ENCODE peak calls at places on chromosome 20, in nine cellular contexts. T is mammary epithelial cell; H is CD8-positive, alpha-beta T cell; Q is prostate gland; G is brain microvascular endothelial cell; Z is heart right ventricle; S is HL-60; E is HCT116; W is foreskin fibroblast. Y is an unnamed sample.

GRCh38 chr20:46108435-46108841 is 9.7 kb upstream of the CD40 start:
- DNase-seq in T (no peak), H (no peak), Q (no peak), G (no peak), Z (no peak), S (no peak), E (no peak), W (no peak), Y (no peak)

GRCh38 chr20:50196896-50197295 is 6.3 kb downstream of the CEBPB start:
- DNase-seq in T (no peak), H (no peak), Q (no peak), G (no peak), Z (no peak), S (no peak), E (no peak), W (no peak), Y (no peak)

GRCh38 chr20:50107086-50107645 is 5.8 kb downstream of the UBE2V1 start:
- DNase-seq in T (no peak), H (no peak), Q (no peak), G (no peak), Z (no peak), S (no peak), E (no peak), W (no peak), Y (no peak)

GRCh38 chr20:57545927-57546662 is 14.8 kb upstream of the PCK1 start:
- DNase-seq in T (peak), H (no peak), Q (no peak), G (no peak), Z (no peak), S (no peak), E (no peak), W (no peak), Y (no peak)

GRCh38 chr20:23963941-23964340 is 24.6 kb downstream of the GGTLC1 start:
- DNase-seq in T (no peak), H (no peak), Q (no peak), G (no peak), Z (no peak), S (no peak), E (no peak), W (no peak), Y (no peak)

GRCh38 chr20:2164966-2165365 is 63.3 kb downstream of the STK35 start:
- DNase-seq in T (no peak), H (no peak), Q (no peak), G (no peak), Z (no peak), S (no peak), E (no peak), W (no peak), Y (no peak)

GRCh38 chr20:19497064-19497463 is 261.0 kb upstream of the RIN2 start:
- DNase-seq in T (no peak), H (no peak), Q (no peak), G (peak), Z (no peak), S (no peak), E (no peak), W (peak), Y (peak)

GRCh38 chr20:14986026-14986655 is 648.7 kb upstream of the FLRT3 start:
- DNase-seq in T (peak), H (no peak), Q (peak), G (no peak), Z (no peak), S (no peak), E (no peak), W (no peak), Y (no peak)

GRCh38 chr20:49230021-49230420 is 10.8 kb downstream of the DDX27 start:
- DNase-seq in T (no peak), H (no peak), Q (no peak), G (no peak), Z (no peak), S (no peak), E (no peak), W (no peak), Y (no peak)

GRCh38 chr20:45969712-45970634 is 2.0 kb downstream of the ZNF335 start:
- DNase-seq in T (peak), H (no peak), Q (peak), G (peak), Z (no peak), S (no peak), E (peak), W (peak), Y (peak)

GRCh38 chr20:23362392-23363256 is 642 bp downstream of the GZF1 start:
- DNase-seq in T (peak), H (peak), Q (peak), G (peak), Z (peak), S (no peak), E (no peak), W (no peak), Y (peak)

GRCh38 chr20:30503992-30504570 is 753.4 kb upstream of the DEFB115 start:
- DNase-seq in T (no peak), H (no peak), Q (no peak), G (no peak), Z (no peak), S (no peak), E (no peak), W (no peak), Y (no peak)

GRCh38 chr20:1898496-1899168 is 3.4 kb downstream of the SIRPA start:
- DNase-seq in T (no peak), H (no peak), Q (no peak), G (no peak), Z (no peak), S (no peak), E (no peak), W (no peak), Y (no peak)

GRCh38 chr20:44460795-44461141 is 14.9 kb upstream of the TTPAL start:
- DNase-seq in T (peak), H (no peak), Q (no peak), G (no peak), Z (no peak), S (no peak), E (peak), W (no peak), Y (peak)

GRCh38 chr20:61619751-61620150 is 367.7 kb downstream of the CDH4 start:
- DNase-seq in T (no peak), H (no peak), Q (no peak), G (no peak), Z (no peak), S (no peak), E (no peak), W (no peak), Y (no peak)

GRCh38 chr20:48599106-48599747 is 228.6 kb downstream of the PREX1 start:
- DNase-seq in T (no peak), H (no peak), Q (no peak), G (no peak), Z (no peak), S (no peak), E (no peak), W (no peak), Y (no peak)

DNA sequence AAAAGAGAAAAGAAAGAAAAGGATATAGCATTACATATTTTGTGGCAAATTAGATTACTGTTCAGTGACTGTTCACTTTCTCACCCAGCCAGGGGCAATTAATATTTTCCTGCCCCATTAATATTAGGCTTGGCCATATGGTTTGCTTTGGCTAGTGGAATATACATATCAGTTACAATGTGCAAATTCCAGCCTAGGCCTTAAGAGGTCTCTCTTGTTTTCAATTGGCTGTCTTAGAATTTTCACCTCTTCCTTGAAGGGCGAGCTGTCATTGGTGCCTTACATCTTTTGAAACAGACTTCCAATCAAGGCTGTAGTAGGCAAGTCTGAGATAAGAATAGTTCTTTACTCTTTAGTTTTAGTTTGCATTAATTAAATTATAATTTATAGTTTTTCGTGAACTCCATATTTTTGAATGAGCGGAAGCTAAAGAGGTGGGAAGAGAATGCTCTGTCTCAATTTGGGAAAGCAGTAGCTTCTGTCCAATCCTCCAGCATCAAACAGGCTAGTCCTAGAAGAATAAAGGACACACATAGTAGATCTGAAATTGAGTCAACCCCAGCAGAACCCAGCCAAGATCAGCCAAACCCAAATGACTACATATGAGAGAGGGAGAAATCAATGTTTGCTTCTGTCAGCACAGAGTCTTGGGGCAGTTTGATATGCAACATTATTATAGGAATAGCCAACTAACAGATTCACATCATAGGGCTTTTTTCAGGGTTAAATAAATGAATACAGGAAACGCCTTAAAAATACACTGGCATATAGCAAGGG is 6.3 kb upstream of the CSNK2A1 start:
- DNase-seq in T (no peak), H (no peak), Q (no peak), G (no peak), Z (no peak), S (no peak), E (no peak), W (no peak), Y (no peak)
- TF ChIP-seq CTCF in T (no peak), H (no peak), Q (no peak), G (no peak), Z (no peak), S (no peak), E (no peak), W (no peak), Y (no peak)

DNA sequence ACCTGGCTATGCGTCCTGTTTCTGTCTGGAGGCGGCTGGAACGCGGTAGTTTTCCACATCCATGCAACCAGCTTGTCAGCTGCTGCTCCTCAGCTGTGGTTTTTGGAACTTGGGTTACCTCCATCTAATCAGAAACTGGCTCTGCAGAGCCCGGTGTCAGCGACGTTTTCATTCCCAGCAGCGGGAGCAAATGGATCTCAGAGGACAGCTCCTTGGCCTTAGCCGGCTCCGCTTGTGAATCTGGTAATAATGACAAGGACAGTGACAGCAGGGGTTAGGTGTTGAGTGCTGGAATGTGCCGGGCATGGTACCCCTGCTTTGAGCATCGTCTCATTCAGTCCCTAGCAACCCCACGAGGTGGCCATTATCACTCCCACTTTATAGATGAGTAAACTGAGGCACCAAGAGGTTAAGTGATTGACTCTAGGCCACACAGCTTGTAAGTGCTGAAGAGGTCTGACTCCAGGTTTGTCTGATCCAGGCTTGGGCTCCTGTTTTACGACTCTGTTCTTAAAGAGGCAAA is 1.3 kb downstream of the SLCO4A1 start:
- DNase-seq in T (no peak), H (no peak), Q (no peak), G (no peak), Z (no peak), S (no peak), E (no peak), W (no peak), Y (no peak)
- H3K4me3 ChIP-seq in T (peak), H (no peak), Q (peak), G (no peak), Z (peak), S (peak), E (peak), W (peak), Y (no peak)

DNA sequence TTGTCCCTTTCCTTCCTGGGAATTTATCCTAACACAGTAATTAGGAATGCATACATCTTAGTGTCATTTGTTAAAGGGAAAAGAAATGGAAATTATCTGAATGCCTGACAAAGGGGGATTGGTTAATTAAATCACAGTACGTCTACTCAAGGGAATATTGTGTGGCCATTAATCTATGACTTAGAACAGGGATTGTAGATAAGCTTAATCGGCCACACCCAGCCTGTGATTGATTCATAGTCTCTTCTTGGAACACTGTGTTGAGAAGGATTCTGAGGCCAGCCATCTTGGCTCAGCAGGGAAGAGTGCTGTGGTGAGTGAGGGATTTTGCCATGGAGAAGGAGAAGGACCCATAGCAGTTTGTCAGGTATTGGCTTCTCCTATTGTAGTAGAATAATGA is 50.5 kb downstream of the CTNNBL1 start:
- DNase-seq in T (no peak), H (no peak), Q (no peak), G (no peak), Z (no peak), S (no peak), E (no peak), W (no peak), Y (no peak)
- TF ChIP-seq CTCF in T (no peak), H (no peak), Q (no peak), G (no peak), Z (no peak), S (no peak), E (no peak), W (no peak), Y (no peak)

GRCh38 chr20:41048475-41049242 is 20.0 kb downstream of the TOP1 start:
- DNase-seq in T (no peak), H (no peak), Q (no peak), G (no peak), Z (no peak), S (no peak), E (no peak), W (no peak), Y (no peak)
- H3K4me3 ChIP-seq in T (peak), H (peak), Q (no peak), G (no peak), Z (no peak), S (no peak), E (no peak), W (peak), Y (peak)

DNA sequence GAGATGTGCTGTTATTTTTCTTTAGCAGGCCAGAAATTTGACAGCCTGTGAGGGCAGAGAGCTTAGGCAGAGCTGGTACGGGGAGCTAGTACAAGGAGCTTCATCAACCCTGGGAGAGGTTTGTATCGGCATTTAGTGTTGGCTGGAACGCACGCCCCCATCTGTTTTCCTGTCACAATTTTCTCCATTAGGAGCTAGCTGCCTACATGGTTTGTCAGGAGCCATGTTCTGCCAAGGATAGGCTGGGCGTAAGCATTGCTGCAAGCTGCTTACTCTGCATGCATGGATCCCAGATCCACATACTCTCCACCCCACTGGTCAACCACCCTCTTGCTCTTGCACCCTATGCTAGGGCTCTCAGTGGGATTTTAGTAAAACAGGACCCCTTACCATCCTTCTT is 449.0 kb upstream of the CHD6 start:
- DNase-seq in T (no peak), H (no peak), Q (no peak), G (no peak), Z (no peak), S (no peak), E (no peak), W (no peak), Y (no peak)
- TF ChIP-seq CTCF in T (no peak), H (no peak), Q (no peak), G (no peak), Z (no peak), S (no peak), E (no peak), W (no peak), Y (no peak)

GRCh38 chr20:63735859-63736718 is at the start of gene LIME1:
- DNase-seq in T (no peak), H (peak), Q (no peak), G (no peak), Z (no peak), S (no peak), E (no peak), W (no peak), Y (no peak)

GRCh38 chr20:63737690-63737939 is 1.2 kb downstream of the LIME1 start:
- DNase-seq in T (no peak), H (no peak), Q (no peak), G (no peak), Z (no peak), S (no peak), E (no peak), W (no peak), Y (no peak)

GRCh38 chr20:63737940-63738686 is 1.5 kb upstream of the SLC2A4RG start:
- DNase-seq in T (no peak), H (no peak), Q (no peak), G (no peak), Z (no peak), S (no peak), E (no peak), W (no peak), Y (no peak)

GRCh38 chr20:63738687-63739128 is 868 bp upstream of the SLC2A4RG start:
- DNase-seq in T (no peak), H (no peak), Q (peak), G (no peak), Z (peak), S (no peak), E (no peak), W (no peak), Y (peak)

GRCh38 chr20:63736893-63737689 is 627 bp downstream of the LIME1 start:
- DNase-seq in T (no peak), H (peak), Q (no peak), G (no peak), Z (no peak), S (no peak), E (no peak), W (no peak), Y (no peak)
- H3K4me3 ChIP-seq in T (no peak), H (peak), Q (peak), G (no peak), Z (no peak), S (no peak), E (peak), W (no peak), Y (no peak)